ENCODE peak calls at places on chromosome 16, in ten cellular contexts. N is stimulated activated naive CD4-positive, alpha-beta T cell; I is stromal cell of bone marrow; O is AG09319; A is left ventricle myocardium inferior; Y is stimulated activated CD8-positive, alpha-beta memory T cell treated with anti-CD3 and anti-CD28 coated beads, Interleukin-7, amount 100 ng/mL, for 48 hours; L is AG20443; M is cardiac muscle cell; C is ovary; G is NCI-H2029. B is an unnamed sample.

GRCh38 chr16:75433732-75434413 is 570 bp upstream of the CFDP1 start:
- DNase-seq in N (peak), I (peak), O (peak), A (no peak), Y (no peak), L (peak), M (peak), C (peak), G (peak), B (peak)

GRCh38 chr16:20747030-20747816 is 5.6 kb upstream of the THUMPD1 start:
- DNase-seq in N (no peak), I (no peak), O (no peak), A (no peak), Y (no peak), L (no peak), M (no peak), C (no peak), G (no peak), B (no peak)

GRCh38 chr16:1331712-1332617 is 1.5 kb upstream of the BAIAP3 start:
- DNase-seq in N (no peak), I (no peak), O (peak), A (peak), Y (no peak), L (peak), M (peak), C (no peak), G (peak), B (peak)

GRCh38 chr16:77805403-77805802 is 17.0 kb downstream of the VAT1L start:
- DNase-seq in N (no peak), I (no peak), O (no peak), A (peak), Y (no peak), L (no peak), M (no peak), C (no peak), G (no peak), B (no peak)

GRCh38 chr16:80058236-80058635 is 457.7 kb upstream of the MAF start:
- DNase-seq in N (no peak), I (no peak), O (no peak), A (peak), Y (no peak), L (peak), M (peak), C (peak), G (no peak), B (no peak)

GRCh38 chr16:13997933-13998332 is 73.2 kb upstream of the MRTFB start:
- DNase-seq in N (no peak), I (no peak), O (no peak), A (no peak), Y (no peak), L (no peak), M (no peak), C (no peak), G (peak), B (peak)

GRCh38 chr16:35011-35775 is 18.2 kb downstream of the POLR3K start:
- DNase-seq in N (no peak), I (no peak), O (no peak), A (no peak), Y (no peak), L (no peak), M (no peak), C (no peak), G (no peak), B (no peak)

GRCh38 chr16:57528499-57529323 is 7.7 kb downstream of the CCDC102A start:
- DNase-seq in N (no peak), I (no peak), O (no peak), A (peak), Y (no peak), L (no peak), M (no peak), C (peak), G (no peak), B (no peak)

GRCh38 chr16:31204871-31205666 is 2.5 kb upstream of the PYCARD start:
- DNase-seq in N (no peak), I (no peak), O (no peak), A (no peak), Y (no peak), L (no peak), M (no peak), C (no peak), G (no peak), B (no peak)

GRCh38 chr16:25709182-25709581 is 17.4 kb downstream of the HS3ST4 start:
- DNase-seq in N (no peak), I (no peak), O (no peak), A (no peak), Y (no peak), L (no peak), M (no peak), C (no peak), G (no peak), B (no peak)

GRCh38 chr16:83967091-83967490 is 953 bp upstream of the NECAB2 start:
- DNase-seq in N (no peak), I (no peak), O (no peak), A (no peak), Y (no peak), L (no peak), M (no peak), C (no peak), G (no peak), B (no peak)

GRCh38 chr16:68760671-68761275 is 23.7 kb downstream of the CDH1 start:
- DNase-seq in N (no peak), I (no peak), O (no peak), A (no peak), Y (peak), L (peak), M (peak), C (no peak), G (no peak), B (no peak)